ENCODE peak calls at places on chromosome 5, in eight cellular contexts. K is adipocyte, Q is mammary epithelial cell, D is GM23248, N is mesendoderm, T is PC-3, U is kidney, G is endothelial cell of umbilical vein. O is an unnamed sample.

GRCh38 chr5:83767409-83767992 is 46.8 kb upstream of the HAPLN1 start:
- DNase-seq in T (peak), D (no peak), N (peak), K (no peak), Q (no peak), U (no peak), G (no peak), O (no peak)

GRCh38 chr5:90293931-90294330 is 115.6 kb downstream of the CETN3 start:
- DNase-seq in N (peak), K (no peak), U (no peak), Q (no peak), D (peak), G (peak), T (peak), O (no peak)

GRCh38 chr5:25713259-25713658 is 1068.5 kb upstream of the CDH10 start:
- DNase-seq in Q (no peak), N (peak), U (peak), D (no peak), K (no peak), G (no peak), T (peak), O (no peak)

GRCh38 chr5:80793354-80793753 is 138.6 kb upstream of the DHFR start:
- DNase-seq in Q (peak), T (peak), D (no peak), U (no peak), K (no peak), G (no peak), N (peak), O (no peak)

GRCh38 chr5:160021818-160022446 is 13.0 kb downstream of the TTC1 start:
- DNase-seq in U (no peak), K (peak), D (peak), N (peak), Q (peak), G (peak), T (peak), O (peak)

GRCh38 chr5:34690898-34691297 is 34.8 kb downstream of the RAI14 start:
- DNase-seq in T (no peak), D (no peak), N (no peak), K (no peak), U (no peak), G (no peak), Q (no peak), O (no peak)

GRCh38 chr5:172848419-172848818 is 14.4 kb downstream of the ERGIC1 start:
- DNase-seq in N (no peak), G (no peak), Q (no peak), T (no peak), U (no peak), K (no peak), D (no peak), O (no peak)

GRCh38 chr5:80990971-80991370 is 30.8 kb downstream of the RASGRF2 start:
- DNase-seq in K (no peak), G (no peak), U (no peak), Q (peak), D (no peak), T (peak), N (peak), O (no peak)

DNA sequence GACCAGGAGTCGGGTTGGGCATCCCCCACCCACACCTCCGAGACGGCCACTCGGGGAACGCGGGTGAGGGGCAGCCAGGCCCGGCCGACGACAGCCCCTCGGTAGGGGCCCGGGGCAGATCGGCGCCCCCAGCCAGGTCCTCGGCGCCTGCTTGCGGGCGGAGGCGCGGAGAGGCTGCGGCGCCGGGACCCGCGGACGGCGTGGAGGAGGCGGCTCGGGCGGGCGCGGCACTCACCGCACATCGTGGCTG is 235 bp downstream of the GFPT2 start:
- DNase-seq in G (no peak), U (no peak), T (no peak), N (no peak), K (no peak), D (no peak), Q (no peak), O (no peak)
- H3K9ac ChIP-seq in G (peak), U (no peak), T (peak), N (peak), K (peak), D (peak), Q (no peak), O (no peak)

GRCh38 chr5:181176258-181176952 is 28.6 kb downstream of the TRIM7 start:
- DNase-seq in N (no peak), K (no peak), D (no peak), T (no peak), G (no peak), Q (no peak), U (no peak), O (no peak)

GRCh38 chr5:181173027-181173419 is 25.6 kb downstream of the OR2V2 start:
- DNase-seq in T (peak), Q (no peak), N (no peak), D (no peak), K (no peak), G (no peak), U (no peak), O (no peak)

GRCh38 chr5:181171782-181172181 is 24.4 kb downstream of the OR2V2 start:
- DNase-seq in K (no peak), T (no peak), U (no peak), Q (no peak), N (no peak), G (no peak), D (no peak), O (no peak)

GRCh38 chr5:181170996-181171395 is 23.6 kb downstream of the OR2V2 start:
- DNase-seq in U (no peak), N (no peak), G (no peak), K (no peak), T (no peak), Q (no peak), D (peak), O (no peak)

DNA sequence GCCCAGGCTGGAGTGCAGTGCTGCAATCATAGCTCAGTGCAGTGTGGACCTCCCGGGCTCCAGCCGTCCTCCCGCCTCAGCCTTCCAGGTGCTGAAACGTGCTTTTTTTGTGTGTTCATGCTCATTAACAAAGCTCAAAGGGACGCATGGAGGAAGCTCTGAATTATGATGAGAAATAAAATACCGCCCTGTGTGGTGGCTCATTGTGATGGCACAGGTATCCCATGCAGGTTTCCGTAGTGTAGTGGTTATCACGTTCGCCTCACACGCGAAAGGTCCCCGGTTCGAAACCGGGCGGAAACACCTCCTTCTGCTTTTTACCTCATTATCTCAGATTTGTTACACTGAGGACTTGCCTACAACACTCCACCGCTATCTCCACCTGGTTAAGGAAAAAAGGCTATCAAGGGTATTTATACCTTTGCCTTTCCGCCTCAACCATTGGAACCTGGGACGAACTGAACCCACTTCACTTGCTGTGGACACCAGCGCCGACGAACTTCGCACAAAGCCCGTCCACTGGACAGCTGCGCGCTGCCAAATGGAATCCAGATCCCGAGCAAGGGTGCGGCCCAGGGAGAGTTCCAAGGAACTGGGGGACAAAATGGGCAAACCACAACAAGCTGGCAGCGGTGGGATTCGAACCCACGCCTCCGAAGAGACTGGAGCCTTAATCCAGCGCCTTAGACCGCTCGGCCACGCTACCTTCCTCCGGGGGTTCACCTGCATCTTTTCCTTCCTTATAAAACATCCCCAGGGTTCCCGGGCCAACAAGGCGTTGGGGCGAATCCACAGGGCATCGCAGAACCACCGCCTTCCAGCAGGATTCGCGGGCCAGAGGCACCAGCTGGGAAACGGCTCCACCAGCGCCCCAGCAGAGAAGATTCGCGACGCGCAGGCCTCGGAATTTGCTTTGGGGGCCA is 26.3 kb downstream of the OR2V2 start:
- DNase-seq in G (peak), T (peak), U (no peak), N (peak), D (peak), Q (peak), K (no peak), O (peak)
- H3K9ac ChIP-seq in G (no peak), T (peak), U (no peak), N (peak), D (no peak), Q (no peak), K (no peak), O (no peak)

DNA sequence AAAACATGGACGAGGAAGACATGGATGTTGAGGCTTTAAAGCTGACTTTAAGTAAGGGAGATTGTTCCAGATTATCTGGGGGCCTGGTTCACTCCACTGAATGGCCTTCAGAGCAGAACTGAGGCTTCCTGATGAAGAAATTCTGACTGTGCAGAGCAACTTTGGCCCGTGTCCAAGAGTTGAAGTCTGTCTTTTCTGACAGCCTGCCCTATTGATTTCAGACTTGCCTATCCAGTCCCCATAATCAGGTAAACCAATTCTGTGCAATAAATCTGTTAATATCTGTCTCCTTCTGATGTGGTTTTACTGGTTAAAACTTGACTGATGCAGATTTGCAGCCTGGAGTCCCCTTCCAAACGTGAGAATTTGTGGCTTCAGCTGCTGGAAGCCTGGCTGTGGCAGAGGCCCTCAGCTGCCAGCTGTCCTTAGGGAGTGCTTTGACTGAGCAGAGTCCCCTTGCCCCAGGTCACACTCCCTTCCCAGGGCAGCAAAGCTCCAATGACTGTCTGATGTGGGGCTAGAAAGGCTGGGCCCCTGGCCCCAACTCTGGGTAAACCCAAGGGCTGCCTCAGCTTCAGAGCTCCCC is 283.9 kb upstream of the ANKRD55 start:
- DNase-seq in U (no peak), D (peak), N (no peak), K (peak), T (no peak), G (peak), Q (peak), O (no peak)
- H3K9ac ChIP-seq in U (no peak), D (no peak), N (no peak), K (peak), T (no peak), G (no peak), Q (no peak), O (no peak)

GRCh38 chr5:1005362-1005851 is 3.2 kb upstream of the NKD2 start:
- DNase-seq in U (no peak), Q (no peak), D (no peak), K (no peak), G (no peak), N (no peak), T (no peak), O (peak)
- H3K9ac ChIP-seq in U (no peak), Q (no peak), D (no peak), K (peak), G (no peak), N (peak), T (no peak), O (peak)

GRCh38 chr5:168290902-168291280 is 554 bp upstream of the WWC1 start:
- DNase-seq in N (no peak), T (no peak), K (no peak), D (no peak), G (no peak), Q (no peak), U (no peak), O (no peak)
- H3K9ac ChIP-seq in N (peak), T (peak), K (peak), D (no peak), G (no peak), Q (peak), U (no peak), O (peak)

DNA sequence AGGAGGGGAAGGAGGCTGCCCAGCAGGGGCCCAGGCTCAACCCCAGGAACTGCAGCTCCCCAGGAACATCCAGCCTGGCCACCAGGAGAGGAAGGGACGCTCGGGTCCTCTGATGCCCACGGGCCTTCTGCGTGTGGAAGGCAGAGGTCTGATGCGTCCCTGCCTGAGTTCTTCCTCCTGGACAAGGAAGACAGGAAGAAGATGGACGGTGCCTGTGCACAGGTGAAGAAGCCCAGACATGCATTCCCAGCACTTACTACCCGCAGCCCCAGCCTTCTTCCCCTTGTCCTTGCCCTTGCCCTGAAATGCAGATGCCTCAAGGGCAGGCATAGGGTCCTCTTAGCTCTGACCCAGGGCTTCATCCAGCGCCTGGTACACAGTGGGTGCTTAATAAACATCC is 56.7 kb upstream of the IRX1 start:
- DNase-seq in D (no peak), K (no peak), U (no peak), Q (no peak), G (no peak), T (no peak), N (no peak), O (no peak)
- H3K9ac ChIP-seq in D (no peak), K (no peak), U (no peak), Q (no peak), G (no peak), T (no peak), N (no peak), O (no peak)

DNA sequence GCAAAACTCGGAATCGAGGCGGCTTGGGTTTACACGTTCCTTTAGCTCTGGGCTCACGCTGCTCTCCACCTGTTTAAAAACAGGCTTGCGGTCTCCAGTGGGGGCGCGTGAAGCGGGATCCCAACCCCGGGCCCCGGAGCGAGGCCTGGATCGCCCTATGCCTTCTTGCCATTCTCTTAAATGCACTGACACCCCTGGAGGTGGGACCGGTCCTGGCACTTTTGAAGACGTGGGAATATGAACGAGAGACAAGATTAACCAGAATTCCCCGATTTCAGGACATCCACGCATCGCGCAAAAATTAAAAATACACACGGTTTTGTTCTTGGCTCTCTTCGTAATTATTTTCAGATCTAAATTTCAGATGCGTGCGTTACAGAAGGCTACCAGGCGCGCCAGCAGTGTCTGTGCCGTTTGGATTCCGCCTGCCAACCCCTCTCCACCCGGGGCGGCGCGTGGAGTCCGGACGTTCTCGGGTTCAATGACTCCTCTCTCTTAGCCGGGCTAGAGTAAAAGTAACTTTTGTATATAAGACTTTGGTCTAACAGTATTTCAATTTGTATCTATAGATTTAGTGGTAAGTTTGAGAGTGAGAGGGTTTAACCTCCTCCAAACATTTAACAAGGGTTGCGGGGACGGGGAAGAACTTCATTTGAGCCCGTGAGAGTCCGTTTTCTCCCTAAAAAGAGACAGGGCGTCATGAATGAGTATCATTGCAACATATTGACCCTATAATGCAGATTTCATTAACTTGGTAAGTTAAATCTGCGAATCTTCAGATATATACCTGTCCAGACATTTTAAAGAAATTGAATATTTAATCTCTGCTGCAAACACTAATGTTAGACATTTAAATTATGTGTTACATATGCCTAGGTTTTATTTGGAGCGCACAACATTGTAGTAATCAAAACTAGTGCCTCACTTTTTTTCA is 3.8 kb downstream of the FOXD1 start:
- DNase-seq in G (no peak), Q (no peak), U (no peak), K (no peak), D (peak), T (no peak), N (peak), O (no peak)
- H3K9ac ChIP-seq in G (no peak), Q (no peak), U (no peak), K (peak), D (peak), T (peak), N (no peak), O (no peak)

O was measured in colonic mucosa.